ENCODE peak calls at places on chromosome 5, in four cellular contexts. W is cardiac fibroblast, N is nucleus accumbens, U is fibroblast of the conjunctiva. R is an unnamed sample.

GRCh38 chr5:149853019-149853648 is 91.5 kb downstream of the PDE6A start:
- DNase-seq in W (peak; percentile 86), N (peak; percentile 47), U (peak; percentile 73), R (peak; percentile 26)

GRCh38 chr5:42653705-42654104 is 102.9 kb upstream of the CCDC152 start:
- DNase-seq in W (no peak), N (no peak), U (no peak), R (no peak)

GRCh38 chr5:178797546-178798105 is 62.1 kb upstream of the ZNF354B start:
- DNase-seq in W (no peak), N (no peak), U (no peak), R (no peak)

GRCh38 chr5:177302354-177303110 is 987 bp downstream of the RAB24 start:
- DNase-seq in W (no peak), N (no peak), U (no peak), R (no peak)

GRCh38 chr5:168234133-168234532 is 57.3 kb upstream of the WWC1 start:
- DNase-seq in W (no peak), N (no peak), U (no peak), R (no peak)

GRCh38 chr5:156332245-156332644 is 5.3 kb downstream of the SGCD start:
- DNase-seq in W (no peak), N (no peak), U (no peak), R (no peak)

GRCh38 chr5:9173281-9174048 is 372.4 kb downstream of the SEMA5A start:
- DNase-seq in W (peak; percentile 77), N (no peak), U (peak; percentile 81), R (no peak)

GRCh38 chr5:73901045-73901444 is 275.0 kb downstream of the ARHGEF28 start:
- DNase-seq in W (peak; percentile 81), N (no peak), U (peak; percentile 47), R (no peak)

GRCh38 chr5:4725594-4725993 is 414.5 kb upstream of the ADAMTS16 start:
- DNase-seq in W (no peak), N (no peak), U (no peak), R (no peak)

GRCh38 chr5:177458122-177458681 is 11.6 kb downstream of the PRR7 start:
- DNase-seq in W (no peak), N (no peak), U (no peak), R (no peak)

GRCh38 chr5:126508962-126509279 is 85.7 kb downstream of the GRAMD2B start:
- DNase-seq in W (peak; percentile 56), N (no peak), U (no peak), R (no peak)

GRCh38 chr5:32042571-32042970 is 131.5 kb downstream of the GOLPH3 start:
- DNase-seq in W (no peak), N (no peak), U (no peak), R (no peak)

GRCh38 chr5:81192351-81192750 is 40.8 kb upstream of the CKMT2 start:
- DNase-seq in W (no peak), N (no peak), U (no peak), R (no peak)

GRCh38 chr5:82886911-82887310 is 190.3 kb downstream of the TMEM167A start:
- DNase-seq in W (no peak), N (no peak), U (no peak), R (no peak)

GRCh38 chr5:177508837-177509236 is 789 bp downstream of the DOK3 start:
- DNase-seq in W (no peak), N (no peak), U (no peak), R (no peak)

GRCh38 chr5:39955156-39955555 is 530.4 kb upstream of the DAB2 start:
- DNase-seq in W (no peak), N (no peak), U (no peak), R (no peak)

GRCh38 chr5:59126665-59127354 is 543.9 kb downstream of the RAB3C start:
- DNase-seq in W (peak; percentile 48), N (peak; percentile 16), U (no peak), R (no peak)

GRCh38 chr5:80704221-80704620 is 49.4 kb upstream of the DHFR start:
- DNase-seq in W (no peak), N (no peak), U (no peak), R (no peak)

GRCh38 chr5:133707629-133708028 is 95.3 kb upstream of the FSTL4 start:
- DNase-seq in W (no peak), N (no peak), U (no peak), R (no peak)

R was measured in anterior cingulate cortex.